ENCODE peak calls at places on chromosomes 6 and 20, in six cellular contexts. N is NCI-H524 treated with DMSO at 0.1 percent for 48 hours, Z is breast epithelium, T is GM23248, Q is GM19239, R is H4. E is an unnamed sample.

GRCh38 chr6:19805146-19805515 is 32.0 kb upstream of the ID4 start:
- DNase-seq in N (no peak), R (peak; percentile 11), Z (no peak), Q (no peak), T (peak; percentile 64), E (no peak)

GRCh38 chr6:155543141-155543870 is 87.7 kb upstream of the NOX3 start:
- DNase-seq in Q (no peak), Z (no peak), N (no peak), R (no peak), T (no peak), E (no peak)

GRCh38 chr6:89970072-89970471 is 75.8 kb downstream of the GJA10 start:
- DNase-seq in N (peak; percentile 60), R (no peak), Z (no peak), Q (no peak), T (no peak), E (no peak)

GRCh38 chr6:82040405-82041221 is 206.9 kb downstream of the IBTK start:
- DNase-seq in R (peak; percentile 34), Z (no peak), T (peak; percentile 76), N (no peak), Q (no peak), E (peak; percentile 79)

GRCh38 chr6:135306740-135307420 is 125.8 kb downstream of the MYB start:
- DNase-seq in R (no peak), Q (no peak), Z (no peak), T (no peak), N (no peak), E (no peak)

GRCh38 chr6:35089935-35090505 is 51.1 kb downstream of the TCP11 start:
- DNase-seq in N (no peak), R (no peak), Z (peak; percentile 64), T (peak; percentile 60), Q (no peak), E (peak; percentile 67)

GRCh38 chr6:25193147-25193864 is 85.9 kb upstream of the CARMIL1 start:
- DNase-seq in Q (no peak), Z (peak; percentile 35), N (no peak), R (peak; percentile 79), T (peak; percentile 98), E (peak; percentile 92)

GRCh38 chr6:1770435-1770843 is 160.7 kb downstream of the FOXC1 start:
- DNase-seq in Z (no peak), R (no peak), Q (peak; percentile 14), T (peak; percentile 33), N (no peak), E (peak; percentile 27)

GRCh38 chr6:80250391-80250997 is 144.0 kb downstream of the BCKDHB start:
- DNase-seq in Z (no peak), R (no peak), Q (no peak), N (no peak), T (peak; percentile 27), E (no peak)

GRCh38 chr20:36929290-36929689 is 22.2 kb downstream of the SAMHD1 start:
- DNase-seq in T (peak; percentile 70), N (no peak), Q (no peak), Z (no peak), R (no peak), E (no peak)

GRCh38 chr6:108115598-108116058 is 41.1 kb upstream of the OSTM1 start:
- DNase-seq in T (peak; percentile 66), Q (no peak), N (no peak), Z (no peak), R (no peak), E (peak; percentile 34)

GRCh38 chr20:62219992-62220665 is at the start of gene HRH3:
- DNase-seq in N (no peak), Z (no peak), T (peak; percentile 52), Q (peak; percentile 86), R (no peak), E (peak; percentile 47)

GRCh38 chr6:155157101-155157500 is 106.7 kb upstream of the CLDN20 start:
- DNase-seq in Z (no peak), N (no peak), R (no peak), Q (no peak), T (no peak), E (no peak)

GRCh38 chr20:24118781-24119175 is 130.2 kb upstream of the GGTLC1 start:
- DNase-seq in R (peak; percentile 6), Q (no peak), T (peak; percentile 11), N (no peak), Z (no peak), E (no peak)

GRCh38 chr20:1973921-1974440 is 19.9 kb downstream of the PDYN start:
- DNase-seq in T (no peak), Z (no peak), Q (no peak), R (no peak), N (no peak), E (no peak)

GRCh38 chr6:107128175-107128574 is 12.9 kb upstream of the BEND3 start:
- DNase-seq in Q (no peak), Z (no peak), R (no peak), T (peak; percentile 26), N (no peak), E (no peak)

GRCh38 chr6:3162067-3162497 is 4.7 kb upstream of the TUBB2A start:
- DNase-seq in T (peak; percentile 82), Z (no peak), Q (no peak), N (no peak), R (no peak), E (no peak)

GRCh38 chr6:2563635-2564034 is 187.1 kb downstream of the MYLK4 start:
- DNase-seq in T (no peak), Z (no peak), Q (peak; percentile 33), N (no peak), R (peak; percentile 76), E (peak; percentile 23)

E was measured in myocyte.